ENCODE peak calls at places on chromosome 21, in nine cellular contexts. D is stomach, W is GM23338, T is K562, B is prostate gland, N is SK-N-SH, Y is transverse colon, G is H1, C is Panc1. I is an unnamed sample. For H3K27me3 and H3K4me1, the result is how much of the 10 kb centered on the place peaks cover.

GRCh38 chr21:43872549-43873198 is 7.7 kb downstream of the AGPAT3 start:
- DNase-seq in D (no peak), W (no peak), T (no peak), B (no peak), N (no peak), Y (no peak), G (no peak), C (no peak), I (no peak)

GRCh38 chr21:42062543-42063022 is 8.5 kb upstream of the UMODL1 start:
- DNase-seq in D (peak), W (no peak), T (no peak), B (no peak), N (no peak), Y (peak), G (no peak), C (no peak), I (no peak)

GRCh38 chr21:29121759-29122158 is 8.7 kb upstream of the MAP3K7CL start:
- DNase-seq in D (no peak), W (no peak), T (no peak), B (no peak), N (no peak), Y (no peak), G (no peak), C (no peak), I (no peak)

GRCh38 chr21:43208561-43209332 is 39.9 kb downstream of the CRYAA start:
- DNase-seq in D (no peak), W (no peak), T (no peak), B (peak), N (no peak), Y (no peak), G (no peak), C (no peak), I (peak)

GRCh38 chr21:36479415-36480402 is at the start of gene CLDN14:
- DNase-seq in D (peak), W (no peak), T (no peak), B (peak), N (no peak), Y (no peak), G (no peak), C (no peak), I (no peak)

GRCh38 chr21:25638634-25639166 is 358 bp upstream of the JAM2 start:
- DNase-seq in D (no peak), W (no peak), T (no peak), B (no peak), N (no peak), Y (no peak), G (no peak), C (no peak), I (no peak)

GRCh38 chr21:43903451-43904091 is 38.5 kb downstream of the AGPAT3 start:
- DNase-seq in D (peak), W (no peak), T (no peak), B (no peak), N (peak), Y (peak), G (no peak), C (no peak), I (peak)

GRCh38 chr21:33769057-33769456 is 126.8 kb downstream of the ITSN1 start:
- DNase-seq in D (no peak), W (no peak), T (no peak), B (no peak), N (no peak), Y (no peak), G (no peak), C (no peak), I (no peak)

GRCh38 chr21:43929217-43929971 is 64.4 kb downstream of the AGPAT3 start:
- DNase-seq in D (peak), W (no peak), T (no peak), B (peak), N (no peak), Y (no peak), G (peak), C (no peak), I (no peak)

GRCh38 chr21:39020751-39021474 is 162.3 kb downstream of the PSMG1 start:
- DNase-seq in D (no peak), W (no peak), T (no peak), B (no peak), N (no peak), Y (peak), G (no peak), C (no peak), I (peak)

GRCh38 chr21:43767980-43768867 is 7.9 kb downstream of the CSTB start:
- DNase-seq in D (peak), W (peak), T (peak), B (no peak), N (no peak), Y (peak), G (peak), C (no peak), I (no peak)

GRCh38 chr21:18725653-18726052 is 322.1 kb upstream of the TMPRSS15 start:
- DNase-seq in D (no peak), W (peak), T (no peak), B (no peak), N (no peak), Y (no peak), G (no peak), C (no peak), I (no peak)

GRCh38 chr21:17753736-17754135 is 65.4 kb downstream of the C21orf91 start:
- DNase-seq in D (no peak), W (no peak), T (no peak), B (no peak), N (no peak), Y (no peak), G (no peak), C (no peak), I (no peak)

GRCh38 chr21:42414928-42415769 is 11.4 kb downstream of the UBASH3A start:
- DNase-seq in D (peak), W (no peak), T (peak), B (no peak), N (no peak), Y (peak), G (no peak), C (no peak), I (no peak)

GRCh38 chr21:44702973-44703730 is 6.2 kb downstream of the KRTAP10-12 start:
- DNase-seq in D (no peak), W (no peak), T (no peak), B (no peak), N (peak), Y (no peak), G (no peak), C (no peak), I (no peak)

GRCh38 chr21:19468981-19469715 is 1065.6 kb upstream of the TMPRSS15 start:
- DNase-seq in D (no peak), W (no peak), T (no peak), B (no peak), N (no peak), Y (no peak), G (no peak), C (no peak), I (no peak)

GRCh38 chr21:32253215-32253641 is 25.6 kb downstream of the MIS18A start:
- DNase-seq in D (no peak), W (no peak), T (no peak), B (no peak), N (peak), Y (no peak), G (no peak), C (no peak), I (peak)

GRCh38 chr21:37350472-37350871 is 16.1 kb upstream of the DYRK1A start:
- DNase-seq in D (no peak), W (no peak), T (no peak), B (no peak), N (no peak), Y (no peak), G (no peak), C (no peak), I (no peak)

GRCh38 chr21:45011911-45012660 is 62.3 kb upstream of the ADARB1 start:
- DNase-seq in D (no peak), W (peak), T (no peak), B (no peak), N (no peak), Y (peak), G (peak), C (peak), I (peak)

GRCh38 chr21:24444736-24445135 is 1162.5 kb downstream of the MRPL39 start:
- DNase-seq in D (no peak), W (no peak), T (no peak), B (no peak), N (no peak), Y (no peak), G (no peak), C (no peak), I (no peak)

GRCh38 chr21:42548687-42549406 is 35.2 kb downstream of the SLC37A1 start:
- DNase-seq in D (no peak), W (no peak), T (no peak), B (no peak), N (no peak), Y (no peak), G (no peak), C (no peak), I (peak)

GRCh38 chr21:28822882-28823335 is 169.8 kb downstream of the LTN1 start:
- DNase-seq in D (no peak), W (no peak), T (no peak), B (peak), N (peak), Y (peak), G (no peak), C (no peak), I (no peak)

DNA sequence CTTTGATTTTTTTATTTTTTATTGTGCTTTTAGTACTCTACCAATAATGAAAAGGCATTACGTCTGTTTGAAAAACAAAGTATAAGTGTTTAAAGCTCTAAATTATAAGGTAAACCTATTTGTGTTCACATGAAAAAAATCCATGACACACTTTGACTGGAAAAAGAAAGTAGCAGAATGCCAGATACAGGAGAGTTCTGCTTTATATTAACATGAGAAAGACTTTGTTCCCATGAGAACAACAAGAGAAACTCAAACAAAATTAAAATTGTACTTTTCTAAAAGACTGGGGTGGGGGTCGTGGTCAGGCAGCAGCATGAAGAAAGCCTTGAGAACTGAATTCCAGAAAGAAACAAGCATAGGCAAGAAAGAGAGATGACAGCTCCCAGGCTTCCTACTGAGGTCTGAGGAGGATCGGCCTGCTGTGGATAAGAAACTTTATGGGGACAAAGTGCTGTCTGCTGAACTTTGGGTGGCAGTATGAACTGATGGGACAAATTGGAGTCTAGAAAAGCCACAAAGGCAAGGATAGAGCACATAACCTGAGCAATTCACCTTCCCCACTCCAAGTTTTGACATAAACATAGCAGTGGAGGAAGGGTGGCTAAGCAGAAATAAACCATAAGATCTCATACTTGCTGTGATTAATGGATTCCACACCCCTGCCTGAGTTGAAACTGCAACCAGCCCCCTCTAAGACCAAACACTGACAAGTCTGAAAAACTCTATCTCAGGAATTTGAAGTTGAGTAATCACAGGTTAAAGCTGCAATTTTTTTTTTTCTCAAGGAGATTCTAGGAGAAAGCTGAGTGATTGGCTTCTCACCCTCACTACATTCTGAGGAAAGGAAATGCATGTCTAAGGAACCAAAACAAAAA is 43.7 kb downstream of the COL6A1 start:
- DNase-seq in D (no peak), W (no peak), T (peak), B (no peak), N (no peak), Y (no peak), G (no peak), C (no peak), I (no peak)
- TF ChIP-seq POLR2AphosphoS5 in D (no peak), W (no peak), T (no peak), B (no peak), N (no peak), Y (no peak), G (no peak), C (no peak), I (peak)

DNA sequence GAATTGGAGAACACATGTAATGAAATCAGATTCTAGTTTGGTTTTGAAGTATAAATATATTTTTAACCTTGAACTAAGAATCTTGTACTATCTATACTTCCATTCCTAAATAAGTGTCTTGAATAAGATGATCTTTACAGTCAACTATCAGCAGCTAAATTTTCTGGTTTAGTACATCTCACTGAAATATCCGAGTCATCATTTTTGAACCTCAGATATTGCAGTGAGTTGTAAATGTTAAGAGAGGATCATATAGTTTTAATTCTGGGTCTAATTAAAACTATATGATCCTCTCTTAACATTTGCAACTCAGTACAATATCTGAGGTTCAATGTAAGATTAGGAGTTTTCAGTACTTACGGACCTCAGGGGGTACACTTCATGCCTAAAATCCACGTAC is 768.8 kb upstream of the ADAMTS5 start:
- DNase-seq in D (no peak), W (no peak), T (no peak), B (no peak), N (no peak), Y (no peak), G (no peak), C (no peak), I (no peak)
- H3K27me3 ChIP-seq in D (under half), W (under half), T (under half), B (under half), N (under half), Y (under half), G (under half), C (under half), I (under half)

GRCh38 chr21:35225573-35225972 is 176.5 kb upstream of the RUNX1 start:
- DNase-seq in D (no peak), W (no peak), T (no peak), B (no peak), N (no peak), Y (no peak), G (no peak), C (no peak), I (no peak)

GRCh38 chr21:35226302-35226701 is 177.2 kb upstream of the RUNX1 start:
- DNase-seq in D (peak), W (no peak), T (no peak), B (no peak), N (no peak), Y (no peak), G (no peak), C (no peak), I (no peak)

GRCh38 chr21:35229290-35229689 is 180.2 kb upstream of the RUNX1 start:
- DNase-seq in D (no peak), W (no peak), T (no peak), B (no peak), N (no peak), Y (no peak), G (no peak), C (no peak), I (no peak)

GRCh38 chr21:35226960-35227741 is 178.0 kb upstream of the RUNX1 start:
- DNase-seq in D (no peak), W (no peak), T (no peak), B (no peak), N (no peak), Y (peak), G (no peak), C (no peak), I (no peak)

GRCh38 chr21:35227774-35228173 is 178.7 kb upstream of the RUNX1 start:
- DNase-seq in D (no peak), W (no peak), T (no peak), B (no peak), N (no peak), Y (peak), G (no peak), C (no peak), I (no peak)
- H3K4me1 ChIP-seq in D (under half), W (under half), T (under half), B (under half), N (under half), Y (under half), G (under half), C (under half), I (under half)

GRCh38 chr21:16071082-16071481 is 341.3 kb downstream of the USP25 start:
- DNase-seq in D (no peak), W (peak), T (no peak), B (peak), N (peak), Y (no peak), G (no peak), C (no peak), I (peak)
- TF ChIP-seq POLR2AphosphoS5 in D (no peak), W (no peak), T (no peak), B (no peak), N (no peak), Y (no peak), G (no peak), C (no peak), I (no peak)

DNA sequence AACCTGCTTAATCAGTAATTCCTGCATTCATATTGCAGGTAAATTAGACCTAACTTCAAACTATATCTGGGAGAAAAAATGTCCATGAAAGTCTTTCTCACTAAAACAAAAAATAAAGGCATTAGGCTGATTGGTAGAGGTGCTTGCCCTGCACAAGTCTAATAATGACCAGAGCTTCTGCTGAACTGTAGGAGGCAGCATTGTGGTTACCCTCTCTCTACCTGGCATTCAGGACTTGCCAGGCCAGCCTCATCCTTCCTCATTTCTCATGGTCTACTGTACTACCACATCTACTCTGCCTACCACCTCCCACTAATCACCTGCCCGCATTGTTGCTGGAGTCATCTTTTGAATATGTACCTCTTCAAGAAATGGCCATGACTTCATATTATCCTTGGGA is 60.8 kb upstream of the KRTAP11-1 start:
- DNase-seq in D (no peak), W (peak), T (no peak), B (no peak), N (no peak), Y (no peak), G (no peak), C (no peak), I (no peak)
- H3K27me3 ChIP-seq in D (under half), W (under half), T (under half), B (under half), N (under half), Y (under half), G (under half), C (under half), I (under half)

I was measured in sigmoid colon.